ENCODE peak calls at places on chromosome 17, in nine cellular contexts. O is heart left ventricle; K is activated CD4-positive, CD25-positive, alpha-beta regulatory T cell; M is H7; G is left ventricle myocardium superior; F is SW480; Z is iPS-NIHi11; T is globus pallidus; D is activated CD8-positive, alpha-beta memory T cell treated with anti-CD3 and anti-CD28 coated beads for 4 hours. L is an unnamed sample.

GRCh38 chr17:63493411-63493810 is 16.6 kb downstream of the ACE start:
- DNase-seq in O (peak; percentile 20), K (no peak), M (no peak), G (no peak), F (no peak), Z (no peak), T (no peak), D (no peak), L (no peak)

GRCh38 chr17:59423903-59424302 is 92.4 kb downstream of the YPEL2 start:
- DNase-seq in O (no peak), K (no peak), M (no peak), G (no peak), F (no peak), Z (no peak), T (no peak), D (no peak), L (no peak)

GRCh38 chr17:48478224-48479013 is 48.4 kb upstream of the SKAP1 start:
- DNase-seq in O (no peak), K (no peak), M (no peak), G (no peak), F (no peak), Z (no peak), T (no peak), D (no peak), L (no peak)

GRCh38 chr17:82080048-82080788 is 14.6 kb upstream of the DUS1L start:
- DNase-seq in O (no peak), K (no peak), M (no peak), G (no peak), F (no peak), Z (no peak), T (no peak), D (no peak), L (no peak)

GRCh38 chr17:22703786-22704441 is 1011.6 kb downstream of the KCNJ18 start:
- DNase-seq in O (no peak), K (no peak), M (peak; percentile 22), G (no peak), F (no peak), Z (peak; percentile 11), T (no peak), D (no peak), L (no peak)

GRCh38 chr17:50414808-50415207 is 11.2 kb upstream of the ACSF2 start:
- DNase-seq in O (no peak), K (no peak), M (no peak), G (no peak), F (no peak), Z (no peak), T (no peak), D (no peak), L (no peak)

GRCh38 chr17:7098802-7099459 is 15.7 kb downstream of the ASGR2 start:
- DNase-seq in O (no peak), K (no peak), M (no peak), G (no peak), F (no peak), Z (no peak), T (no peak), D (no peak), L (no peak)

GRCh38 chr17:57255182-57255775 is 1.0 kb upstream of the MSI2 start:
- DNase-seq in O (no peak), K (no peak), M (no peak), G (no peak), F (no peak), Z (no peak), T (no peak), D (no peak), L (no peak)

GRCh38 chr17:489758-490329 is 137.2 kb upstream of the RPH3AL start:
- DNase-seq in O (peak; percentile 79), K (no peak), M (peak; percentile 82), G (peak; percentile 64), F (peak; percentile 60), Z (no peak), T (no peak), D (no peak), L (peak; percentile 45)

GRCh38 chr17:49739662-49740271 is 24.2 kb downstream of the FAM117A start:
- DNase-seq in O (peak; percentile 92), K (peak; percentile 96), M (no peak), G (peak; percentile 92), F (no peak), Z (no peak), T (no peak), D (peak; percentile 77), L (peak; percentile 83)

GRCh38 chr17:56322991-56323390 is 169.7 kb downstream of the ANKFN1 start:
- DNase-seq in O (no peak), K (no peak), M (no peak), G (no peak), F (no peak), Z (no peak), T (no peak), D (no peak), L (no peak)

GRCh38 chr17:72219136-72219823 is 98.5 kb downstream of the SOX9 start:
- DNase-seq in O (no peak), K (no peak), M (peak; percentile 54), G (peak; percentile 31), F (no peak), Z (peak; percentile 43), T (no peak), D (no peak), L (no peak)